ENCODE peak calls at places on chromosome 2, in five cellular contexts. Y, M, F, L and N are unnamed samples.

GRCh38 chr2:96509114-96509846 is 4.1 kb upstream of the NEURL3 start:
- DNase-seq in Y (peak), M (peak), F (peak), L (peak), N (peak)

GRCh38 chr2:201970786-201971108 is 62.9 kb upstream of the FZD7 start:
- DNase-seq in Y (no peak), M (no peak), F (no peak), L (no peak), N (no peak)

GRCh38 chr2:12728221-12728777 is 11.6 kb downstream of the TRIB2 start:
- DNase-seq in Y (no peak), M (no peak), F (no peak), L (no peak), N (no peak)

GRCh38 chr2:222290691-222291484 is 7.9 kb downstream of the PAX3 start:
- DNase-seq in Y (no peak), M (no peak), F (peak), L (peak), N (peak)

GRCh38 chr2:188303363-188304031 is 11.8 kb downstream of the GULP1 start:
- DNase-seq in Y (peak), M (no peak), F (no peak), L (no peak), N (peak)

GRCh38 chr2:234275515-234275914 is 221.4 kb downstream of the ARL4C start:
- DNase-seq in Y (no peak), M (no peak), F (no peak), L (no peak), N (no peak)

GRCh38 chr2:227325056-227325823 is at the start of gene MFF:
- DNase-seq in Y (peak), M (peak), F (peak), L (peak), N (peak)

GRCh38 chr2:11712866-11713265 is 33.6 kb upstream of the LPIN1 start:
- DNase-seq in Y (peak), M (no peak), F (no peak), L (no peak), N (no peak)

GRCh38 chr2:230319211-230319862 is 7.7 kb upstream of the SP140L start:
- DNase-seq in Y (no peak), M (no peak), F (no peak), L (no peak), N (no peak)

GRCh38 chr2:239763433-239764097 is 261.6 kb downstream of the NDUFA10 start:
- DNase-seq in Y (no peak), M (no peak), F (no peak), L (no peak), N (peak)